ENCODE peak calls at places on chromosomes 1 and 21, in eight cellular contexts. T is fibroblast of the conjunctiva; N is naive thymus-derived CD4-positive, alpha-beta T cell; W is naive thymus-derived CD8-positive, alpha-beta T cell; C is HEK293T; F is CD4-positive, CD25-positive, alpha-beta regulatory T cell; O is SK-N-DZ; L is NAMALWA. V is an unnamed sample.

GRCh38 chr1:112507896-112508241 is 896 bp upstream of the WNT2B start:
- DNase-seq in T (no peak), N (peak), O (no peak), L (peak), C (peak), W (no peak), F (peak), V (no peak)

GRCh38 chr21:36479415-36480402 is at the start of gene CLDN14:
- DNase-seq in L (no peak), F (no peak), C (no peak), T (no peak), N (no peak), O (no peak), W (no peak), V (no peak)

GRCh38 chr1:115210302-115210711 is 121.0 kb upstream of the TSPAN2 start:
- DNase-seq in N (no peak), O (no peak), W (no peak), T (no peak), L (no peak), F (no peak), C (no peak), V (no peak)

GRCh38 chr1:4531842-4532241 is 122.6 kb upstream of the AJAP1 start:
- DNase-seq in C (no peak), W (no peak), N (no peak), L (no peak), O (no peak), T (no peak), F (no peak), V (no peak)

GRCh38 chr21:40731206-40731605 is 115.8 kb downstream of the DSCAM start:
- DNase-seq in O (no peak), W (no peak), L (no peak), N (no peak), C (no peak), F (no peak), T (no peak), V (no peak)

GRCh38 chr1:204979891-204980649 is 62.9 kb upstream of the CNTN2 start:
- DNase-seq in L (no peak), N (no peak), C (no peak), T (no peak), F (no peak), W (no peak), O (no peak), V (no peak)

GRCh38 chr1:1929102-1929638 is 10.1 kb upstream of the TMEM52 start:
- DNase-seq in T (no peak), F (no peak), N (no peak), W (no peak), L (no peak), C (no peak), O (no peak), V (no peak)

GRCh38 chr1:226529891-226530290 is 18.7 kb upstream of the STUM start:
- DNase-seq in C (no peak), T (no peak), F (no peak), O (no peak), L (no peak), W (no peak), N (no peak), V (no peak)

GRCh38 chr1:85623061-85623471 is 42.5 kb downstream of the CCN1 start:
- DNase-seq in O (no peak), T (no peak), F (no peak), L (no peak), C (no peak), N (no peak), W (no peak), V (peak)

GRCh38 chr1:94745742-94746141 is 74.4 kb upstream of the SLC44A3 start:
- DNase-seq in F (no peak), L (no peak), C (no peak), T (no peak), W (no peak), N (no peak), O (no peak), V (no peak)

GRCh38 chr1:216210081-216210480 is 213.2 kb downstream of the USH2A start:
- DNase-seq in N (no peak), F (no peak), L (no peak), C (no peak), T (peak), W (no peak), O (no peak), V (no peak)

GRCh38 chr1:109875874-109876273 is 34.8 kb upstream of the CSF1 start:
- DNase-seq in L (no peak), F (no peak), W (no peak), T (no peak), N (no peak), C (no peak), O (no peak), V (no peak)

GRCh38 chr1:11925938-11926292 is 312 bp downstream of the KIAA2013 start:
- DNase-seq in N (no peak), O (no peak), F (peak), W (peak), L (peak), T (no peak), C (no peak), V (no peak)

GRCh38 chr1:110672001-110672752 is 2.6 kb downstream of the KCNA3 start:
- DNase-seq in L (peak), C (peak), N (peak), T (no peak), F (peak), O (peak), W (peak), V (peak)

GRCh38 chr1:85495556-85495955 is 30.6 kb upstream of the DDAH1 start:
- DNase-seq in F (no peak), C (no peak), N (no peak), T (no peak), O (peak), W (no peak), L (no peak), V (peak)

GRCh38 chr1:43639990-43640794 is 9.8 kb upstream of the KDM4A start:
- DNase-seq in O (no peak), L (no peak), W (no peak), N (no peak), F (no peak), T (no peak), C (no peak), V (no peak)

GRCh38 chr1:103191327-103191726 is 83.0 kb upstream of the COL11A1 start:
- DNase-seq in F (no peak), L (no peak), C (no peak), W (no peak), O (no peak), T (no peak), N (no peak), V (peak)

GRCh38 chr1:16021681-16022080 is at the start of gene CLCNKA:
- DNase-seq in W (no peak), C (no peak), F (no peak), N (no peak), T (no peak), L (no peak), O (no peak), V (no peak)

GRCh38 chr1:43634729-43635128 is 15.2 kb upstream of the KDM4A start:
- DNase-seq in O (no peak), W (no peak), L (no peak), C (no peak), T (no peak), N (no peak), F (no peak), V (no peak)

GRCh38 chr1:195097316-195097715 is 1510.9 kb downstream of the KCNT2 start:
- DNase-seq in O (no peak), T (no peak), F (no peak), N (no peak), W (no peak), L (no peak), C (no peak), V (peak)

GRCh38 chr1:40607921-40608320 is 57.6 kb downstream of the RIMS3 start:
- DNase-seq in N (no peak), L (no peak), W (no peak), T (no peak), O (no peak), C (no peak), F (no peak), V (no peak)

GRCh38 chr1:64046243-64046642 is 157.2 kb upstream of the UBE2U start:
- DNase-seq in C (no peak), W (no peak), T (no peak), F (no peak), O (no peak), L (no peak), N (no peak), V (no peak)

GRCh38 chr1:89724369-89725015 is 91.6 kb downstream of the LRRC8C start:
- DNase-seq in N (no peak), F (no peak), L (no peak), C (no peak), W (no peak), T (no peak), O (no peak), V (peak)

GRCh38 chr21:45586289-45586858 is 44.1 kb upstream of the SLC19A1 start:
- DNase-seq in T (no peak), O (no peak), C (no peak), W (no peak), L (no peak), N (no peak), F (no peak), V (peak)

GRCh38 chr21:33522950-33523349 is 19.0 kb downstream of the GART start:
- DNase-seq in N (no peak), F (no peak), L (no peak), C (no peak), W (no peak), O (no peak), T (no peak), V (no peak)